ENCODE peak calls at places on chromosomes 11 and 22, in ten cellular contexts. I, M, Z, V, J, E, W, A, Y and G are unnamed samples.

GRCh38 chr11:88036701-88037100 is 138.5 kb downstream of the RAB38 start:
- DNase-seq in I (no peak), M (no peak), Z (no peak), V (no peak), J (no peak), E (no peak), W (no peak), A (no peak), Y (no peak), G (no peak)

GRCh38 chr11:67199751-67200150 is 66.5 kb upstream of the GRK2 start:
- DNase-seq in I (no peak), M (no peak), Z (no peak), V (no peak), J (no peak), E (no peak), W (no peak), A (no peak), Y (no peak), G (no peak)

GRCh38 chr11:33280402-33280801 is 23.2 kb downstream of the HIPK3 start:
- DNase-seq in I (no peak), M (no peak), Z (no peak), V (no peak), J (no peak), E (no peak), W (no peak), A (no peak), Y (no peak), G (no peak)

GRCh38 chr11:102421262-102421661 is 31.3 kb downstream of the TMEM123 start:
- DNase-seq in I (no peak), M (no peak), Z (no peak), V (no peak), J (peak), E (no peak), W (no peak), A (no peak), Y (no peak), G (peak)

GRCh38 chr22:46287873-46288751 is 8.6 kb upstream of the GTSE1 start:
- DNase-seq in I (no peak), M (peak), Z (no peak), V (no peak), J (no peak), E (peak), W (no peak), A (peak), Y (peak), G (no peak)

GRCh38 chr22:40443675-40444482 is 73.5 kb downstream of the SGSM3 start:
- DNase-seq in I (no peak), M (peak), Z (no peak), V (no peak), J (no peak), E (no peak), W (peak), A (no peak), Y (no peak), G (no peak)

GRCh38 chr22:30948930-30949342 is 19.6 kb downstream of the MORC2 start:
- DNase-seq in I (no peak), M (no peak), Z (peak), V (no peak), J (no peak), E (no peak), W (peak), A (no peak), Y (no peak), G (peak)

GRCh38 chr11:108664241-108664640 is 628 bp upstream of the DDX10 start:
- DNase-seq in I (peak), M (no peak), Z (no peak), V (no peak), J (no peak), E (no peak), W (no peak), A (no peak), Y (no peak), G (no peak)

GRCh38 chr11:62508336-62509058 is 38.1 kb downstream of the AHNAK start:
- DNase-seq in I (peak), M (peak), Z (peak), V (peak), J (peak), E (no peak), W (peak), A (peak), Y (no peak), G (no peak)

GRCh38 chr22:38863531-38864131 is 8.4 kb downstream of the CBX6 start:
- DNase-seq in I (peak), M (no peak), Z (no peak), V (no peak), J (no peak), E (no peak), W (no peak), A (no peak), Y (no peak), G (no peak)

GRCh38 chr11:57276857-57277505 is 39.9 kb upstream of the APLNR start:
- DNase-seq in I (no peak), M (no peak), Z (no peak), V (no peak), J (no peak), E (no peak), W (peak), A (no peak), Y (no peak), G (no peak)

GRCh38 chr11:75244052-75244814 is 3.7 kb downstream of the TPBGL start:
- DNase-seq in I (no peak), M (no peak), Z (no peak), V (no peak), J (no peak), E (no peak), W (no peak), A (peak), Y (no peak), G (no peak)

GRCh38 chr11:1156506-1157340 is 1.0 kb upstream of the MUC5AC start:
- DNase-seq in I (no peak), M (no peak), Z (no peak), V (no peak), J (no peak), E (no peak), W (no peak), A (no peak), Y (no peak), G (no peak)

GRCh38 chr11:122114976-122115375 is 1.0 kb downstream of the BLID start:
- DNase-seq in I (no peak), M (no peak), Z (no peak), V (no peak), J (no peak), E (no peak), W (no peak), A (no peak), Y (no peak), G (no peak)

GRCh38 chr22:41217553-41218157 is 12.5 kb downstream of the L3MBTL2 start:
- DNase-seq in I (peak), M (peak), Z (peak), V (no peak), J (no peak), E (peak), W (peak), A (peak), Y (no peak), G (peak)

GRCh38 chr11:76256448-76256847 is 50.1 kb upstream of the WNT11 start:
- DNase-seq in I (no peak), M (no peak), Z (no peak), V (no peak), J (no peak), E (no peak), W (no peak), A (no peak), Y (no peak), G (no peak)

GRCh38 chr22:28410050-28410816 is 269.4 kb downstream of the TTC28 start:
- DNase-seq in I (no peak), M (no peak), Z (peak), V (no peak), J (no peak), E (no peak), W (peak), A (no peak), Y (no peak), G (no peak)

GRCh38 chr11:44561275-44561781 is 4.1 kb upstream of the CD82 start:
- DNase-seq in I (no peak), M (no peak), Z (no peak), V (no peak), J (peak), E (no peak), W (no peak), A (no peak), Y (no peak), G (no peak)

GRCh38 chr11:57248780-57249383 is 11.8 kb upstream of the APLNR start:
- DNase-seq in I (peak), M (peak), Z (peak), V (peak), J (peak), E (no peak), W (peak), A (peak), Y (no peak), G (no peak)

GRCh38 chr11:1487851-1488574 is 1.4 kb upstream of the MOB2 start:
- DNase-seq in I (no peak), M (no peak), Z (no peak), V (no peak), J (no peak), E (peak), W (no peak), A (peak), Y (no peak), G (no peak)

GRCh38 chr22:29609139-29609538 is 5.7 kb downstream of the NF2 start:
- DNase-seq in I (no peak), M (no peak), Z (no peak), V (peak), J (no peak), E (no peak), W (no peak), A (no peak), Y (no peak), G (no peak)